ENCODE peak calls at places on chromosomes 1 and 21, in four cellular contexts. H is fibroblast of lung, E is RWPE2, J is retinal pigment epithelial cell. L is an unnamed sample.

GRCh38 chr1:150281221-150281757 is 1.1 kb upstream of the CIART start:
- DNase-seq in H (peak), E (no peak), J (no peak), L (peak)

GRCh38 chr1:212629450-212630158 is 21.0 kb downstream of the ATF3 start:
- DNase-seq in H (no peak), E (no peak), J (no peak), L (no peak)

GRCh38 chr1:116847688-116848531 is 61.8 kb upstream of the PTGFRN start:
- DNase-seq in H (peak), E (no peak), J (no peak), L (peak)

GRCh38 chr1:93874025-93874651 is 4.9 kb downstream of the DNTTIP2 start:
- DNase-seq in H (peak), E (no peak), J (no peak), L (peak)

GRCh38 chr21:45607021-45607921 is 36.3 kb upstream of the PCBP3 start:
- DNase-seq in H (peak), E (no peak), J (no peak), L (no peak)

GRCh38 chr21:42614391-42614790 is 39.0 kb upstream of the PDE9A start:
- DNase-seq in H (no peak), E (peak), J (no peak), L (no peak)

GRCh38 chr1:85358702-85359438 is 82.4 kb upstream of the BCL10 start:
- DNase-seq in H (no peak), E (no peak), J (no peak), L (no peak)

GRCh38 chr1:117803318-117803717 is 126.1 kb downstream of the GDAP2 start:
- DNase-seq in H (peak), E (no peak), J (no peak), L (no peak)

GRCh38 chr1:247118946-247119446 is 14.8 kb upstream of the ZNF669 start:
- DNase-seq in H (peak), E (no peak), J (no peak), L (no peak)

GRCh38 chr1:186374313-186375151 is 521 bp downstream of the TPR start:
- DNase-seq in H (peak), E (no peak), J (peak), L (no peak)

GRCh38 chr1:25695066-25695990 is 78.7 kb downstream of the MAN1C1 start:
- DNase-seq in H (peak), E (no peak), J (peak), L (peak)
- TF ChIP-seq CTCF in H (peak), E (no peak), J (peak), L (peak)

DNA sequence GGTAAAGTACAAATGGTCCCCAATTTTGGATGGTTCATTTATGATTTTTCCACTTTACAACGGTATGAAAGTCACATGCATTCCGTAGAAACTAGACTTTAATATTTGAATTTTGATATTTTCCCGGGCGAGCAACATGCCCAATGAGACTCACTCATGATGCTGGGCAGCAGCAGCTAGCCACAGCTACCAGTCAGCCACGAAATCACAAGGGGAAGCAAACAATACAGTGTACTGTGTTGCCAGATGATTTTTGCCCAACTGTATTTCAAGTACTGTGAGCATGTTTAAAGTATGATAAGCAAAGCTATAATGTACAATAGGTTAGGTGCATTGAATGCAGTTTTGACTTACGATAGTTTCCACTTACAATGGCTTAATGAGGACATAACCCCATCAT is 266.8 kb downstream of the VAV3 start:
- DNase-seq in H (no peak), E (no peak), J (no peak), L (no peak)
- TF ChIP-seq CTCF in H (no peak), E (no peak), J (no peak), L (no peak)

GRCh38 chr1:193142409-193142808 is 20.6 kb downstream of the CDC73 start:
- DNase-seq in H (no peak), E (no peak), J (no peak), L (no peak)
- TF ChIP-seq CTCF in H (no peak), E (no peak), J (no peak), L (no peak)

GRCh38 chr1:42742141-42742540 is 2.1 kb upstream of the CLDN19 start:
- DNase-seq in H (no peak), E (no peak), J (no peak), L (no peak)

GRCh38 chr1:42744030-42744413 is 4.0 kb upstream of the CLDN19 start:
- DNase-seq in H (no peak), E (no peak), J (no peak), L (no peak)

GRCh38 chr1:42741706-42742105 is 1.7 kb upstream of the CLDN19 start:
- DNase-seq in H (no peak), E (no peak), J (no peak), L (no peak)

GRCh38 chr1:42743302-42744029 is 3.4 kb upstream of the CLDN19 start:
- DNase-seq in H (no peak), E (no peak), J (no peak), L (peak)

GRCh38 chr1:42742617-42743301 is 2.7 kb upstream of the CLDN19 start:
- DNase-seq in H (no peak), E (no peak), J (no peak), L (no peak)
- TF ChIP-seq CTCF in H (no peak), E (no peak), J (no peak), L (no peak)

GRCh38 chr1:183946309-183946591 is 91.3 kb downstream of the COLGALT2 start:
- DNase-seq in H (no peak), E (no peak), J (no peak), L (no peak)

GRCh38 chr1:183945432-183946308 is 91.9 kb downstream of the COLGALT2 start:
- DNase-seq in H (no peak), E (no peak), J (no peak), L (no peak)

GRCh38 chr1:183942933-183943693 is 94.4 kb downstream of the COLGALT2 start:
- DNase-seq in H (peak), E (no peak), J (peak), L (peak)
- TF ChIP-seq CTCF in H (peak), E (no peak), J (peak), L (no peak)

DNA sequence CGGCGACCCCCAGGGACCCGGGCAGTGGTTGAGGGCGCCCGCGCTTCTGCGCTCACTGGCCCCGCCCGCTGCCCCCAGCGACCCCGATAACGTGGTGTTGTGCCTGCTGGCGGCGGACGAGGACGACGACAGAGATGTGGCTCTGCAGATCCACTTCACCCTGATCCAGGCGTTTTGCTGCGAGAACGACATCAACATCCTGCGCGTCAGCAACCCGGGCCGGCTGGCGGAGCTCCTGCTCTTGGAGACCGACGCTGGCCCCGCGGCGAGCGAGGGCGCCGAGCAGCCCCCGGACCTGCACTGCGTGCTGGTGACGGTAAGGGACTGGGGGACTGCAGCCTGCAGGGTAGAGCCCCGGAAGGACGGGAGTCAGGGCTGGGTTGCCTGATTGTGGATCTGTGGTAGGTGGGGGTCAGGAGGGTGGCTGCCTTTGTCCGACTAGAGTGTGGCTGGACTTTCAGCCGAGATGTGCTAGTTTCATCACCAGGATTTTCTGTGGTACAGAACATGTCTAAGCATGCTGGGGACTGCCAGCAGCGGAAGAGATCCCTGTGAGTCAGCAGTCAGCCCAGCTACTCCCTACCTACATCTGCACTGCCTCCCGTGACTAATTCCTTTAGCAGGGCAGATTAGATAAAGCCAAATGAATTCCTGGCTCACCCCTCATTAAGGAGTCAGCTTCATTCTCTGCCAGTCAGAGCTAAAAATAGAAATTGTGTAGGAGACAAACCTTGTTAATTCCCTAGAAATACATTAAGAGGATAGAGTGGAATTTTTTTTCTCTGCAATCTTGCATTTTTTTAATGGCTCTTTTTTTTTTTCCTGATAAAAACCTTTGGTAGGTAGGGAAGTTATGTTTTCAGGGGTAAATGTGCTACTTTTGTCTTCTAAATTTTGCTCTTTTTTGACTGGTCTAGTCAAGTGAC is 1.5 kb downstream of the GADD45A start:
- DNase-seq in H (peak), E (peak), J (peak), L (peak)
- TF ChIP-seq CTCF in H (no peak), E (no peak), J (no peak), L (no peak)

DNA sequence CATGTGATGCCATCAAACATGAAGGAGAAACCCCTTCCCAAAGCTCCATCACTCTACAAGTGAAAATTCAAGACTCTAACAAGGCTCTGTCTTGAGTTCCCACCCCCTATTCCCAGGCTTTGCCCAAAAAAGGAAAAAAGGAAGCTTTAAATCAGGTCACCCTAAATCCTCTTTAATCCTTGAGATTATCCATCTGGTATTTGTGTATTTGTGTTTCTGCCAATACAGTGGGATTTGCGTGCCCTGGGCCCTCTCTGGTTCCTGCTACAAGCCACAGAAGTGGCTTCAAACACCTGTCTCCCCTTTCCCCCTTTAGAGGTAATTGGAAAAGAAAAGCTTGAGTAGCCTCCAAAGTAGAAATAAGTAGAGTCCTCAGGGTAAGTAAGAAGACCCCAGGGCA is 120.4 kb downstream of the EDEM3 start:
- DNase-seq in H (no peak), E (no peak), J (peak), L (no peak)
- TF ChIP-seq CTCF in H (no peak), E (no peak), J (no peak), L (no peak)

GRCh38 chr1:45456531-45456930 is 34.4 kb downstream of the TESK2 start:
- DNase-seq in H (no peak), E (no peak), J (no peak), L (no peak)

GRCh38 chr1:45454464-45454863 is 36.5 kb downstream of the TESK2 start:
- DNase-seq in H (no peak), E (no peak), J (no peak), L (no peak)

GRCh38 chr1:45455162-45455561 is 35.8 kb downstream of the TESK2 start:
- DNase-seq in H (no peak), E (no peak), J (no peak), L (no peak)

GRCh38 chr1:45448357-45448756 is 42.6 kb downstream of the TESK2 start:
- DNase-seq in H (no peak), E (no peak), J (no peak), L (no peak)

DNA sequence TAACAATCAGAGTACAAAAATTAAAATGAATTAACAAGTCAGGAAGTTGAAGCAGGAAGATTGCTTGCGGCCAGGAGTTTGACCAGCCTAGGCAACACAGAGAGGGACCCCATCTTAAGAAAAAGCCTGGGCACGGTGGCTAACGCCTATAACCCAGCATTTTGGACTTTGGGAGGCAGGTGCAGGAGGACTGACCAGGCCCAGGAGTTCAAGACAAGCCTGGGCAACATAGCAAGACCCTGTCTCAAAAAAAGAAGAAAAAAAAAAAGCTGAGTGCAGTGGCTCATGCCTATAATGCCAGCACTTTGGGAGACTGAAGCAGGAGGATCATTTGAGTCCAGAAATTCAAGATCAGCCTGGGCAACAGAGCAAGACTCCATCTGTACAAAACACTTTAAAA is 38.5 kb downstream of the TESK2 start:
- DNase-seq in H (no peak), E (no peak), J (no peak), L (no peak)
- TF ChIP-seq CTCF in H (no peak), E (no peak), J (no peak), L (no peak)

L was measured in HFFc6.